ENCODE peak calls at places on chromosomes 16 and 17, in nine cellular contexts. E is activated CD8-positive, alpha-beta T cell treated with anti-CD3 and anti-CD28 coated beads, Interleukin-2, amount 10 ng/mL, durations not matched to agents 7 days and 5 days; S is stimulated activated CD8-positive, alpha-beta memory T cell treated with anti-CD3 and anti-CD28 coated beads, Interleukin-15, amount 100 ng/mL, for 1 hour; L is effector CD4-positive, alpha-beta T cell; K is transverse colon; A is stimulated activated CD4-positive, alpha-beta T cell treated with anti-CD3 and anti-CD28 coated beads, TNF-alpha, amount 100 ng/mL, for 24 hours; Z is NCI-H1694 treated with DMSO at 0.1 percent for 48 hours; H is activated T-cell treated with anti-CD3 and anti-CD28 coated beads, Interleukin-2, amount 50 U/mL, for 72 hours; V is SHP77. X is an unnamed sample.

GRCh38 chr16:80518436-80518835 is 22.4 kb upstream of the DYNLRB2 start:
- DNase-seq in A (no peak), L (no peak), K (peak; percentile 8), E (peak; percentile 40), V (no peak), S (no peak), Z (no peak), H (peak; percentile 20), X (no peak)

GRCh38 chr17:48915459-48916282 is 7.5 kb downstream of the UBE2Z start:
- DNase-seq in V (no peak), Z (no peak), A (peak; percentile 46), H (peak; percentile 82), K (peak; percentile 11), S (no peak), L (peak; percentile 8), E (peak; percentile 38), X (peak; percentile 63)

GRCh38 chr16:56525154-56525720 is 5.4 kb upstream of the BBS2 start:
- DNase-seq in E (no peak), L (no peak), Z (no peak), V (no peak), K (no peak), A (no peak), H (no peak), S (no peak), X (no peak)

GRCh38 chr16:67632415-67633172 is 12.3 kb upstream of the CARMIL2 start:
- DNase-seq in E (no peak), V (no peak), S (no peak), A (no peak), K (no peak), L (no peak), Z (no peak), H (no peak), X (no peak)

GRCh38 chr17:53792997-53793396 is 29.7 kb upstream of the KIF2B start:
- DNase-seq in L (no peak), H (no peak), S (no peak), E (no peak), K (no peak), V (no peak), Z (no peak), A (no peak), X (no peak)

GRCh38 chr16:15524966-15525365 is 90.6 kb downstream of the BMERB1 start:
- DNase-seq in K (no peak), E (no peak), S (no peak), A (no peak), L (no peak), H (no peak), Z (no peak), V (no peak), X (no peak)

GRCh38 chr16:56653218-56653617 is 1.5 kb downstream of the MT1B start:
- DNase-seq in S (no peak), H (no peak), L (no peak), E (no peak), V (no peak), Z (no peak), K (no peak), A (no peak), X (no peak)

GRCh38 chr17:63911041-63911635 is at the start of gene CSHL1:
- DNase-seq in H (no peak), E (no peak), K (no peak), Z (no peak), A (no peak), S (no peak), V (no peak), L (no peak), X (no peak)

GRCh38 chr16:50015631-50016030 is 9.4 kb upstream of the CNEP1R1 start:
- DNase-seq in L (no peak), Z (no peak), E (no peak), V (no peak), K (no peak), S (no peak), A (no peak), H (no peak), X (no peak)

GRCh38 chr17:78572277-78573205 is 4.7 kb downstream of the DNAH17 start:
- DNase-seq in L (no peak), V (no peak), H (no peak), A (no peak), S (no peak), K (no peak), E (no peak), Z (no peak), X (no peak)

GRCh38 chr17:1865252-1866037 is 35.6 kb downstream of the RPA1 start:
- DNase-seq in S (peak; percentile 25), L (peak; percentile 48), K (peak; percentile 48), E (peak; percentile 70), V (peak; percentile 16), Z (peak; percentile 25), H (peak; percentile 44), A (peak; percentile 37), X (peak; percentile 62)

GRCh38 chr17:42459256-42459982 is 741 bp downstream of the ATP6V0A1 start:
- DNase-seq in K (peak; percentile 66), H (peak; percentile 60), V (peak; percentile 53), Z (peak; percentile 40), S (no peak), E (no peak), A (peak; percentile 29), L (no peak), X (peak; percentile 70)

GRCh38 chr17:39391448-39391847 is 10.0 kb downstream of the FBXL20 start:
- DNase-seq in L (no peak), E (no peak), A (no peak), S (no peak), H (no peak), K (no peak), Z (no peak), V (no peak), X (no peak)

GRCh38 chr17:39235555-39236221 is 9.9 kb upstream of the STAC2 start:
- DNase-seq in L (peak; percentile 17), A (peak; percentile 34), K (peak; percentile 29), S (no peak), V (peak; percentile 76), E (peak; percentile 76), H (peak; percentile 59), Z (peak; percentile 97), X (peak; percentile 88)

GRCh38 chr16:88988980-88989791 is 12.2 kb upstream of the CBFA2T3 start:
- DNase-seq in H (no peak), Z (peak; percentile 97), S (no peak), K (no peak), E (no peak), L (no peak), A (no peak), V (no peak), X (no peak)

GRCh38 chr16:24497405-24497804 is 42.0 kb upstream of the RBBP6 start:
- DNase-seq in L (no peak), V (no peak), A (no peak), Z (no peak), K (no peak), E (no peak), S (no peak), H (no peak), X (no peak)

GRCh38 chr17:9259419-9259818 is 238.1 kb downstream of the NTN1 start:
- DNase-seq in E (no peak), A (no peak), H (no peak), V (peak; percentile 60), Z (no peak), K (no peak), L (no peak), S (no peak), X (no peak)

GRCh38 chr17:77327181-77327565 is 186.4 kb downstream of the SEC14L1 start:
- DNase-seq in L (no peak), V (no peak), S (no peak), H (no peak), K (peak; percentile 9), E (no peak), Z (no peak), A (no peak), X (no peak)

GRCh38 chr16:64910351-64910750 is 211.5 kb downstream of the CDH11 start:
- DNase-seq in Z (peak; percentile 66), A (no peak), K (no peak), S (no peak), L (no peak), V (no peak), E (no peak), H (no peak), X (no peak)

GRCh38 chr17:45050680-45051059 is 762 bp downstream of the DCAKD start:
- DNase-seq in Z (no peak), K (peak; percentile 33), S (no peak), V (peak; percentile 10), A (peak; percentile 45), L (peak; percentile 5), E (peak; percentile 51), H (peak; percentile 48), X (peak; percentile 45)

X was measured in Calu3.